ENCODE peak calls at places on chromosome 2, in eight cellular contexts. Z, L, A, D, R, B, S and K are unnamed samples.

GRCh38 chr2:170770008-170770303 is 222 bp upstream of the ERICH2 start:
- DNase-seq in Z (no peak), L (no peak), A (no peak), D (no peak), R (no peak), B (no peak), S (peak; percentile 66), K (no peak)

GRCh38 chr2:58634653-58635347 is 393.7 kb upstream of the FANCL start:
- DNase-seq in Z (no peak), L (peak; percentile 27), A (no peak), D (peak; percentile 55), R (no peak), B (no peak), S (peak; percentile 54), K (peak; percentile 86)

GRCh38 chr2:189293164-189293563 is 113.6 kb upstream of the COL5A2 start:
- DNase-seq in Z (no peak), L (peak; percentile 94), A (no peak), D (no peak), R (no peak), B (no peak), S (no peak), K (no peak)

GRCh38 chr2:225040862-225041209 is 1.4 kb downstream of the DOCK10 start:
- DNase-seq in Z (peak; percentile 63), L (no peak), A (peak; percentile 51), D (no peak), R (no peak), B (peak; percentile 51), S (no peak), K (no peak)

GRCh38 chr2:5725794-5726463 is 33.7 kb downstream of the SOX11 start:
- DNase-seq in Z (no peak), L (peak; percentile 12), A (no peak), D (peak; percentile 29), R (peak; percentile 95), B (no peak), S (no peak), K (peak; percentile 97)

GRCh38 chr2:23121968-23122648 is 262.9 kb upstream of the KLHL29 start:
- DNase-seq in Z (no peak), L (no peak), A (no peak), D (no peak), R (no peak), B (no peak), S (no peak), K (no peak)

GRCh38 chr2:96954490-96954846 is 31.9 kb downstream of the FAM178B start:
- DNase-seq in Z (no peak), L (peak; percentile 20), A (no peak), D (no peak), R (no peak), B (no peak), S (peak; percentile 72), K (no peak)

GRCh38 chr2:14616342-14616741 is 16.2 kb upstream of the LRATD1 start:
- DNase-seq in Z (no peak), L (no peak), A (no peak), D (no peak), R (no peak), B (no peak), S (no peak), K (no peak)

GRCh38 chr2:70985283-70985688 is 6.9 kb downstream of the ANKRD53 start:
- DNase-seq in Z (no peak), L (no peak), A (no peak), D (no peak), R (peak; percentile 12), B (no peak), S (no peak), K (no peak)

GRCh38 chr2:22692751-22693150 is 692.2 kb upstream of the KLHL29 start:
- DNase-seq in Z (no peak), L (no peak), A (no peak), D (no peak), R (no peak), B (no peak), S (no peak), K (no peak)

GRCh38 chr2:10658041-10658913 is 31.5 kb downstream of the NOL10 start:
- DNase-seq in Z (no peak), L (peak; percentile 72), A (no peak), D (peak; percentile 92), R (no peak), B (no peak), S (no peak), K (no peak)

GRCh38 chr2:233062946-233063268 is 2.8 kb downstream of the INPP5D start:
- DNase-seq in Z (no peak), L (no peak), A (no peak), D (no peak), R (no peak), B (no peak), S (no peak), K (no peak)